ENCODE peak calls at places on chromosomes 3 and 15, in ten cellular contexts. T is activated T-cell treated with anti-CD3 and anti-CD28 coated beads, Interleukin-2, amount 50 U/mL, for 72 hours; U is stimulated activated CD8-positive, alpha-beta memory T cell treated with anti-CD3 and anti-CD28 coated beads, Interleukin-4, amount 100 ng/mL, for 24 hours; W is coronary artery; M is NB4; E is NCI-H2171 treated with DMSO at 0.1 percent for 48 hours; I is heart left ventricle; S is A549; X is NCI-H1436; C is MM.1S. L is an unnamed sample.
A peak's percentile ranks its signal among the peaks of the same experiment; 100 is the strongest.

GRCh38 chr3:119831022-119831421 is 49.1 kb downstream of the NR1I2 start:
- DNase-seq in T (no peak), U (no peak), W (no peak), M (no peak), E (no peak), I (no peak), S (no peak), X (no peak), C (no peak), L (no peak)

GRCh38 chr3:123656691-123657090 is 71.8 kb upstream of the HACD2 start:
- DNase-seq in T (no peak), U (no peak), W (no peak), M (peak; percentile 34), E (no peak), I (no peak), S (no peak), X (no peak), C (peak; percentile 23), L (no peak)

GRCh38 chr15:69576035-69576526 is 123.5 kb downstream of the RPLP1 start:
- DNase-seq in T (peak; percentile 76), U (peak; percentile 52), W (no peak), M (peak; percentile 80), E (peak; percentile 62), I (peak; percentile 54), S (peak; percentile 87), X (peak; percentile 60), C (peak; percentile 57), L (peak; percentile 78)

GRCh38 chr3:110569073-110569472 is 502.5 kb upstream of the NECTIN3 start:
- DNase-seq in T (no peak), U (no peak), W (no peak), M (no peak), E (no peak), I (no peak), S (no peak), X (no peak), C (peak; percentile 56), L (no peak)

GRCh38 chr3:60363817-60364216 is 887.4 kb downstream of the FHIT start:
- DNase-seq in T (peak; percentile 20), U (no peak), W (no peak), M (no peak), E (no peak), I (no peak), S (no peak), X (no peak), C (no peak), L (no peak)

GRCh38 chr3:4580346-4581019 is 87.3 kb downstream of the ITPR1 start:
- DNase-seq in T (no peak), U (no peak), W (no peak), M (no peak), E (no peak), I (peak; percentile 52), S (no peak), X (no peak), C (no peak), L (peak; percentile 48)

GRCh38 chr15:40569139-40569953 is at the start of gene RPUSD2:
- DNase-seq in T (peak; percentile 95), U (peak; percentile 90), W (peak; percentile 95), M (peak; percentile 95), E (peak; percentile 87), I (peak; percentile 96), S (peak; percentile 87), X (peak; percentile 84), C (peak; percentile 95), L (peak; percentile 97)

GRCh38 chr3:188126931-188127330 is 27.0 kb upstream of the LPP start:
- DNase-seq in T (no peak), U (no peak), W (no peak), M (no peak), E (no peak), I (peak; percentile 76), S (no peak), X (no peak), C (no peak), L (no peak)

GRCh38 chr3:111128884-111129283 is 57.3 kb downstream of the NECTIN3 start:
- DNase-seq in T (no peak), U (no peak), W (no peak), M (no peak), E (no peak), I (no peak), S (no peak), X (no peak), C (no peak), L (no peak)

GRCh38 chr3:44845528-44846520 is 15.9 kb upstream of the TMEM42 start:
- DNase-seq in T (no peak), U (no peak), W (no peak), M (no peak), E (no peak), I (peak; percentile 73), S (no peak), X (no peak), C (no peak), L (no peak)

GRCh38 chr3:157145566-157145965 is 14.4 kb downstream of the CCNL1 start:
- DNase-seq in T (no peak), U (no peak), W (no peak), M (no peak), E (peak; percentile 43), I (no peak), S (no peak), X (no peak), C (no peak), L (no peak)

GRCh38 chr3:40294434-40294833 is 15.1 kb upstream of the EIF1B start:
- DNase-seq in T (no peak), U (no peak), W (no peak), M (no peak), E (no peak), I (no peak), S (no peak), X (no peak), C (no peak), L (no peak)

GRCh38 chr3:51283421-51283820 is 101.7 kb upstream of the MANF start:
- DNase-seq in T (no peak), U (no peak), W (no peak), M (no peak), E (peak; percentile 55), I (no peak), S (no peak), X (no peak), C (no peak), L (no peak)

GRCh38 chr3:122410639-122411038 is 5.2 kb downstream of the WDR5B start:
- DNase-seq in T (no peak), U (no peak), W (no peak), M (no peak), E (peak; percentile 80), I (no peak), S (no peak), X (no peak), C (no peak), L (no peak)

GRCh38 chr15:61141497-61142125 is 87.5 kb downstream of the RORA start:
- DNase-seq in T (no peak), U (no peak), W (no peak), M (no peak), E (peak; percentile 84), I (no peak), S (no peak), X (no peak), C (no peak), L (no peak)

GRCh38 chr3:56494679-56495322 is 26.5 kb upstream of the ERC2 start:
- DNase-seq in T (peak; percentile 64), U (peak; percentile 43), W (no peak), M (peak; percentile 79), E (peak; percentile 70), I (peak; percentile 76), S (peak; percentile 62), X (peak; percentile 53), C (peak; percentile 91), L (peak; percentile 87)

GRCh38 chr3:134228461-134228860 is 22.2 kb downstream of the RYK start:
- DNase-seq in T (no peak), U (no peak), W (no peak), M (no peak), E (no peak), I (no peak), S (no peak), X (no peak), C (no peak), L (no peak)

GRCh38 chr3:37736632-37737031 is 125.0 kb upstream of the CTDSPL start:
- DNase-seq in T (no peak), U (no peak), W (no peak), M (no peak), E (no peak), I (no peak), S (no peak), X (no peak), C (peak; percentile 24), L (no peak)

GRCh38 chr3:191244242-191244867 is 45.3 kb downstream of the OSTN start:
- DNase-seq in T (no peak), U (no peak), W (no peak), M (no peak), E (peak; percentile 5), I (no peak), S (no peak), X (no peak), C (peak; percentile 49), L (no peak)

GRCh38 chr3:108410531-108410984 is 99.8 kb downstream of the MYH15 start:
- DNase-seq in T (no peak), U (no peak), W (no peak), M (no peak), E (no peak), I (peak; percentile 34), S (no peak), X (no peak), C (no peak), L (peak; percentile 61)

GRCh38 chr3:193168911-193169310 is 72.1 kb upstream of the PLAAT1 start:
- DNase-seq in T (no peak), U (no peak), W (no peak), M (no peak), E (no peak), I (no peak), S (no peak), X (peak; percentile 42), C (no peak), L (no peak)

GRCh38 chr3:141294848-141295247 is 63.2 kb downstream of the PXYLP1 start:
- DNase-seq in T (no peak), U (no peak), W (no peak), M (no peak), E (no peak), I (no peak), S (peak; percentile 30), X (no peak), C (no peak), L (no peak)

L was measured in testis.